ENCODE peak calls at places on chromosomes 2 and 18, in eight cellular contexts. C is choroid plexus epithelial cell, O is NCI-H2081, B is ACHN, V is fibroblast of gingiva, I is GM20000, Z is dorsolateral prefrontal cortex, L is T-cell. S is an unnamed sample.

GRCh38 chr2:19819097-19820065 is 82.4 kb downstream of the TTC32 start:
- DNase-seq in C (peak; percentile 64), O (no peak), B (no peak), V (peak; percentile 87), I (no peak), Z (no peak), L (no peak), S (no peak)

GRCh38 chr2:72964146-72964525 is 46.8 kb downstream of the EMX1 start:
- DNase-seq in C (no peak), O (no peak), B (no peak), V (no peak), I (no peak), Z (no peak), L (no peak), S (no peak)

GRCh38 chr2:70698847-70699246 is 69.2 kb downstream of the ADD2 start:
- DNase-seq in C (no peak), O (no peak), B (no peak), V (no peak), I (no peak), Z (no peak), L (no peak), S (no peak)

GRCh38 chr18:61079714-61080113 is 253.5 kb upstream of the CDH20 start:
- DNase-seq in C (no peak), O (no peak), B (no peak), V (no peak), I (no peak), Z (no peak), L (no peak), S (no peak)

GRCh38 chr18:69935319-69936190 is 12.1 kb downstream of the CD226 start:
- DNase-seq in C (no peak), O (no peak), B (no peak), V (no peak), I (peak; percentile 24), Z (no peak), L (peak; percentile 79), S (peak; percentile 46)

GRCh38 chr2:16283071-16283850 is 342.9 kb downstream of the MYCN start:
- DNase-seq in C (no peak), O (no peak), B (no peak), V (no peak), I (no peak), Z (no peak), L (no peak), S (no peak)

GRCh38 chr2:206556357-206556949 is 85.8 kb upstream of the FAM237A start:
- DNase-seq in C (peak; percentile 81), O (peak; percentile 57), B (peak; percentile 53), V (peak; percentile 29), I (peak; percentile 15), Z (no peak), L (no peak), S (no peak)

GRCh38 chr2:225582355-225583116 is 183.0 kb downstream of the NYAP2 start:
- DNase-seq in C (no peak), O (no peak), B (no peak), V (no peak), I (no peak), Z (no peak), L (no peak), S (no peak)

GRCh38 chr2:97871096-97871780 is 124.5 kb downstream of the TMEM131 start:
- DNase-seq in C (peak; percentile 43), O (no peak), B (no peak), V (peak; percentile 37), I (no peak), Z (no peak), L (no peak), S (no peak)

GRCh38 chr2:106782658-106783057 is 103.3 kb downstream of the ST6GAL2 start:
- DNase-seq in C (no peak), O (no peak), B (no peak), V (no peak), I (no peak), Z (no peak), L (no peak), S (no peak)

GRCh38 chr2:217743980-217744761 is 258.6 kb downstream of the TNS1 start:
- DNase-seq in C (no peak), O (peak; percentile 21), B (no peak), V (peak; percentile 58), I (no peak), Z (no peak), L (no peak), S (no peak)

GRCh38 chr2:175111200-175111657 is 56.8 kb downstream of the ATF2 start:
- DNase-seq in C (peak; percentile 79), O (peak; percentile 44), B (peak; percentile 70), V (peak; percentile 42), I (peak; percentile 59), Z (no peak), L (no peak), S (no peak)

GRCh38 chr18:38244360-38244940 is 678.9 kb upstream of the CELF4 start:
- DNase-seq in C (no peak), O (peak; percentile 56), B (no peak), V (no peak), I (no peak), Z (no peak), L (no peak), S (no peak)

GRCh38 chr2:234427081-234428058 is 69.5 kb downstream of the ARL4C start:
- DNase-seq in C (peak; percentile 93), O (no peak), B (peak; percentile 76), V (peak; percentile 46), I (no peak), Z (no peak), L (peak; percentile 45), S (no peak)

GRCh38 chr2:101139495-101139894 is 11.7 kb downstream of the TBC1D8 start:
- DNase-seq in C (no peak), O (no peak), B (no peak), V (no peak), I (no peak), Z (no peak), L (no peak), S (no peak)

GRCh38 chr2:176582990-176583481 is 313.8 kb downstream of the MTX2 start:
- DNase-seq in C (peak; percentile 96), O (no peak), B (peak; percentile 91), V (peak; percentile 60), I (no peak), Z (no peak), L (no peak), S (no peak)

GRCh38 chr2:134228493-134228903 is 25.4 kb upstream of the MGAT5 start:
- DNase-seq in C (no peak), O (peak; percentile 3), B (peak; percentile 22), V (no peak), I (no peak), Z (no peak), L (no peak), S (no peak)

GRCh38 chr18:48636436-48636835 is 97.6 kb downstream of the CTIF start:
- DNase-seq in C (no peak), O (no peak), B (no peak), V (no peak), I (no peak), Z (no peak), L (no peak), S (no peak)

GRCh38 chr2:128832946-128833560 is 514.4 kb upstream of the HS6ST1 start:
- DNase-seq in C (no peak), O (no peak), B (no peak), V (no peak), I (no peak), Z (no peak), L (no peak), S (no peak)

S was measured in breast epithelium.